ENCODE peak calls at places on chromosome 14, in nine cellular contexts. U is cardiac fibroblast; E is H9; V is lower lobe of right lung; M is heart right ventricle; P is mucosa of descending colon; H is stimulated activated CD8-positive, alpha-beta memory T cell treated with anti-CD3 and anti-CD28 coated beads, Interleukin-15, amount 100 ng/mL, for 48 hours; X is caudate nucleus; Y is SK-N-DZ. C is an unnamed sample.

GRCh38 chr14:23056257-23056955 is 914 bp downstream of the CDH24 start:
- DNase-seq in P (peak; percentile 75), E (peak; percentile 87), Y (peak; percentile 93), V (peak; percentile 74), H (peak; percentile 43), M (peak; percentile 54), X (no peak), U (peak; percentile 68), C (peak; percentile 55)

GRCh38 chr14:51981218-51981854 is 8.0 kb upstream of the RTRAF start:
- DNase-seq in X (no peak), Y (no peak), P (no peak), E (no peak), U (no peak), V (no peak), H (no peak), M (no peak), C (no peak)

GRCh38 chr14:104715871-104716270 is 8.2 kb upstream of the ADSS1 start:
- DNase-seq in E (no peak), H (no peak), M (no peak), Y (no peak), U (no peak), P (no peak), X (no peak), V (no peak), C (no peak)

GRCh38 chr14:23932639-23933038 is 20.9 kb upstream of the DHRS4 start:
- DNase-seq in X (no peak), P (no peak), V (no peak), M (no peak), H (no peak), Y (no peak), E (no peak), U (no peak), C (no peak)

GRCh38 chr14:56590535-56590951 is 10.9 kb downstream of the TMEM260 start:
- DNase-seq in E (peak; percentile 32), P (no peak), X (no peak), H (no peak), U (no peak), V (no peak), Y (peak; percentile 67), M (peak; percentile 4), C (no peak)

GRCh38 chr14:73728106-73729014 is 14.2 kb upstream of the PNMA1 start:
- DNase-seq in M (peak; percentile 90), E (peak; percentile 90), H (peak; percentile 61), X (peak; percentile 81), V (peak; percentile 87), U (peak; percentile 86), Y (peak; percentile 57), P (peak; percentile 94), C (peak; percentile 93)

GRCh38 chr14:73418227-73418626 is 40.1 kb downstream of the NUMB start:
- DNase-seq in Y (no peak), H (no peak), U (no peak), X (no peak), M (no peak), P (no peak), E (no peak), V (no peak), C (no peak)

GRCh38 chr14:54889919-54890318 is 12.7 kb downstream of the GCH1 start:
- DNase-seq in H (no peak), M (no peak), U (peak; percentile 18), X (no peak), E (no peak), Y (no peak), P (no peak), V (no peak), C (no peak)

GRCh38 chr14:94655169-94655710 is 43.0 kb downstream of the SERPINA3 start:
- DNase-seq in E (no peak), X (no peak), U (no peak), H (no peak), M (no peak), Y (no peak), V (no peak), P (no peak), C (no peak)

GRCh38 chr14:28763914-28764848 is 2.4 kb upstream of the FOXG1 start:
- DNase-seq in M (no peak), Y (no peak), H (no peak), E (peak; percentile 78), V (no peak), X (no peak), U (no peak), P (no peak), C (no peak)

GRCh38 chr14:95943699-95944098 is 67.1 kb downstream of the TUNAR start:
- DNase-seq in Y (no peak), U (no peak), V (no peak), E (no peak), H (no peak), M (no peak), X (no peak), P (no peak), C (no peak)

GRCh38 chr14:64745511-64746041 is 41.4 kb downstream of the PLEKHG3 start:
- DNase-seq in Y (no peak), E (no peak), H (no peak), M (no peak), U (peak; percentile 8), X (no peak), P (no peak), V (no peak), C (no peak)

GRCh38 chr14:44374906-44375305 is 132.2 kb downstream of the FSCB start:
- DNase-seq in M (no peak), X (no peak), E (no peak), P (no peak), U (no peak), V (no peak), H (no peak), Y (no peak), C (no peak)

GRCh38 chr14:51676549-51676948 is 24.8 kb downstream of the FRMD6 start:
- DNase-seq in E (no peak), U (peak; percentile 82), H (no peak), Y (no peak), P (no peak), M (no peak), X (no peak), V (no peak), C (no peak)

GRCh38 chr14:63781686-63782085 is 53.8 kb upstream of the SGPP1 start:
- DNase-seq in H (no peak), X (no peak), U (no peak), V (no peak), Y (no peak), P (no peak), E (no peak), M (no peak), C (no peak)

GRCh38 chr14:39988939-39989338 is 556.7 kb upstream of the FBXO33 start:
- DNase-seq in M (no peak), U (peak; percentile 22), V (no peak), Y (peak; percentile 33), P (no peak), E (no peak), X (no peak), H (no peak), C (no peak)

GRCh38 chr14:30861200-30861599 is 13.2 kb upstream of the COCH start:
- DNase-seq in Y (no peak), V (no peak), M (no peak), P (no peak), X (no peak), U (peak; percentile 42), H (no peak), E (no peak), C (no peak)

GRCh38 chr14:35158491-35158890 is 36.1 kb downstream of the PRORP start:
- DNase-seq in V (no peak), X (no peak), M (no peak), Y (no peak), P (no peak), E (no peak), U (no peak), H (no peak), C (no peak)

C was measured in stimulated activated effector memory CD8-positive, alpha-beta T cell treated with anti-CD3 and anti-CD28 coated beads, Interleukin-12 subunit alpha, Interleukin-12 subunit beta, amount 100 ng/mL, for 72 hours.